ENCODE peak calls at places on chromosomes 11 and 22, in eight cellular contexts. N, V, X, J, K, I, H and D are unnamed samples.

GRCh38 chr11:14713518-14714244 is 70.1 kb downstream of the PDE3B start:
- DNase-seq in K (no peak), N (no peak), J (no peak), V (no peak), X (no peak), H (no peak), I (no peak), D (no peak)

GRCh38 chr11:95924414-95924760 is 480 bp upstream of the MTMR2 start:
- DNase-seq in J (no peak), H (peak), N (no peak), K (no peak), V (no peak), I (no peak), X (no peak), D (no peak)

GRCh38 chr11:128453444-128454336 is 133.7 kb downstream of the ETS1 start:
- DNase-seq in I (peak), K (no peak), N (peak), X (peak), J (peak), V (peak), H (no peak), D (peak)

GRCh38 chr22:47322854-47323253 is 560.4 kb downstream of the TBC1D22A start:
- DNase-seq in N (no peak), J (no peak), H (no peak), V (no peak), X (no peak), I (no peak), K (no peak), D (no peak)

GRCh38 chr11:65452806-65453490 is 30.4 kb downstream of the NEAT1 start:
- DNase-seq in J (peak), H (peak), N (peak), I (peak), V (no peak), K (no peak), X (peak), D (no peak)

GRCh38 chr22:50540352-50540751 is 5.3 kb upstream of the KLHDC7B start:
- DNase-seq in H (no peak), N (no peak), K (no peak), V (no peak), J (no peak), X (no peak), I (no peak), D (no peak)

GRCh38 chr11:10460611-10461275 is 5.7 kb downstream of the AMPD3 start:
- DNase-seq in H (no peak), I (no peak), X (no peak), V (no peak), N (no peak), K (no peak), J (no peak), D (no peak)

GRCh38 chr22:44247346-44247745 is 65.4 kb downstream of the SHISAL1 start:
- DNase-seq in H (no peak), K (no peak), N (no peak), I (no peak), V (no peak), J (no peak), X (no peak), D (no peak)

GRCh38 chr11:10274726-10275125 is 19.3 kb downstream of the SBF2 start:
- DNase-seq in I (no peak), H (no peak), N (no peak), V (no peak), X (no peak), J (no peak), K (no peak), D (no peak)

GRCh38 chr22:49660794-49661781 is 166.6 kb downstream of the BRD1 start:
- DNase-seq in K (no peak), I (no peak), J (no peak), N (no peak), H (no peak), X (peak), V (peak), D (no peak)

GRCh38 chr11:11960687-11961086 is 47.7 kb downstream of the DKK3 start:
- DNase-seq in K (no peak), V (peak), H (no peak), X (no peak), J (no peak), I (no peak), N (no peak), D (no peak)

GRCh38 chr11:119974467-119974866 is 163.4 kb downstream of the TRIM29 start:
- DNase-seq in X (no peak), N (no peak), J (no peak), I (no peak), H (no peak), V (no peak), K (no peak), D (no peak)

GRCh38 chr11:74593463-74593862 is 1.1 kb downstream of the POLD3 start:
- DNase-seq in K (no peak), J (no peak), N (no peak), I (no peak), X (no peak), V (no peak), H (no peak), D (no peak)

GRCh38 chr11:44811841-44812448 is 85.2 kb downstream of the TSPAN18 start:
- DNase-seq in X (no peak), N (no peak), I (no peak), K (no peak), H (no peak), J (no peak), V (no peak), D (no peak)

GRCh38 chr22:40396882-40397281 is 26.5 kb downstream of the SGSM3 start:
- DNase-seq in I (peak), N (no peak), J (no peak), K (no peak), X (no peak), V (peak), H (no peak), D (peak)

GRCh38 chr11:65435981-65436411 is 13.4 kb downstream of the NEAT1 start:
- DNase-seq in V (peak), N (no peak), J (no peak), X (peak), K (no peak), H (peak), I (peak), D (peak)

GRCh38 chr22:47367107-47367690 is 604.7 kb downstream of the TBC1D22A start:
- DNase-seq in V (no peak), H (no peak), I (no peak), K (no peak), N (no peak), J (no peak), X (no peak), D (no peak)

GRCh38 chr11:28903716-28904115 is 795.5 kb downstream of the METTL15 start:
- DNase-seq in J (no peak), V (no peak), H (no peak), N (no peak), X (no peak), K (no peak), I (no peak), D (no peak)